ENCODE peak calls at places on chromosomes 11 and 22, in eight cellular contexts. O is T follicular helper cell; Y is activated naive CD4-positive, alpha-beta T cell treated with anti-CD3 and anti-CD28 coated beads for 36 hours; Q is colonic mucosa; L is EL; N is RPMI8226; M is globus pallidus; F is NCI-H1092. R is an unnamed sample.

GRCh38 chr11:45724145-45724544 is 58.7 kb upstream of the CHST1 start:
- DNase-seq in M (no peak), O (no peak), L (no peak), F (no peak), N (no peak), Y (no peak), Q (no peak), R (no peak)

GRCh38 chr11:115439385-115439784 is 64.8 kb downstream of the CADM1 start:
- DNase-seq in N (no peak), L (peak), O (no peak), Q (no peak), Y (no peak), F (no peak), M (no peak), R (peak)

GRCh38 chr11:115920087-115920461 is 415.9 kb upstream of the CADM1 start:
- DNase-seq in Y (no peak), M (no peak), O (no peak), F (no peak), L (no peak), Q (no peak), N (no peak), R (no peak)

GRCh38 chr22:30591191-30591587 is 521 bp downstream of the PES1 start:
- DNase-seq in F (no peak), M (no peak), O (no peak), N (no peak), Q (no peak), L (peak), Y (no peak), R (no peak)

GRCh38 chr22:21754523-21755128 is 19.0 kb upstream of the YPEL1 start:
- DNase-seq in Q (peak), O (no peak), N (no peak), F (no peak), L (no peak), M (no peak), Y (no peak), R (no peak)

GRCh38 chr11:109680127-109680526 is 258.1 kb downstream of the C11orf87 start:
- DNase-seq in Q (no peak), O (no peak), F (no peak), L (peak), N (no peak), M (no peak), Y (no peak), R (no peak)

GRCh38 chr11:60367896-60368295 is 10.4 kb upstream of the MS4A7 start:
- DNase-seq in O (no peak), Y (no peak), Q (no peak), L (no peak), F (no peak), M (no peak), N (no peak), R (no peak)

GRCh38 chr11:73982595-73982989 is at the start of gene UCP2:
- DNase-seq in N (peak), F (peak), M (peak), O (peak), L (peak), Q (no peak), Y (peak), R (peak)

GRCh38 chr11:76747428-76747979 is 35.7 kb upstream of the TSKU start:
- DNase-seq in L (no peak), M (no peak), F (no peak), N (no peak), Q (no peak), O (no peak), Y (no peak), R (no peak)

GRCh38 chr22:29408925-29409324 is 20.6 kb upstream of the AP1B1 start:
- DNase-seq in L (no peak), Y (no peak), F (no peak), N (no peak), M (no peak), O (no peak), Q (no peak), R (no peak)

GRCh38 chr11:111378185-111378772 is 796 bp downstream of the POU2AF1 start:
- DNase-seq in F (no peak), O (no peak), Y (no peak), Q (no peak), L (no peak), M (no peak), N (peak), R (no peak)

GRCh38 chr22:41348964-41349484 is 32.7 kb upstream of the TEF start:
- DNase-seq in Q (no peak), L (no peak), O (no peak), M (no peak), Y (no peak), N (no peak), F (no peak), R (no peak)

GRCh38 chr11:82733444-82734119 is at the start of gene FAM181B:
- DNase-seq in Q (peak), M (peak), F (peak), N (peak), L (no peak), Y (peak), O (no peak), R (no peak)

GRCh38 chr11:2314525-2315394 is 12.9 kb downstream of the TSPAN32 start:
- DNase-seq in F (peak), L (peak), M (peak), Q (peak), O (no peak), Y (no peak), N (no peak), R (peak)

GRCh38 chr22:46934746-46935491 is 172.5 kb downstream of the TBC1D22A start:
- DNase-seq in N (no peak), O (no peak), F (no peak), Q (peak), Y (peak), L (peak), M (no peak), R (peak)

R was measured in AG04450.